ENCODE peak calls at places on chromosomes 11 and 22, in seven cellular contexts. K, P, M, W, H, Z and V are unnamed samples.

GRCh38 chr11:104705475-104706195 is 192.6 kb downstream of the CASP12 start:
- DNase-seq in P (no peak), W (no peak), M (peak), H (peak), K (no peak), Z (no peak), V (no peak)

GRCh38 chr22:29690481-29690880 is 29.3 kb upstream of the CABP7 start:
- DNase-seq in M (no peak), Z (no peak), W (no peak), P (no peak), H (no peak), K (no peak), V (no peak)

GRCh38 chr11:73528877-73529530 is 68.9 kb downstream of the FAM168A start:
- DNase-seq in H (peak), P (no peak), K (no peak), M (no peak), W (no peak), Z (no peak), V (no peak)

GRCh38 chr11:128481135-128481534 is 106.2 kb downstream of the ETS1 start:
- DNase-seq in P (no peak), Z (peak), H (no peak), W (no peak), M (peak), K (no peak), V (no peak)

GRCh38 chr22:31126128-31126868 is 3.5 kb downstream of the INPP5J start:
- DNase-seq in M (no peak), P (peak), H (no peak), W (no peak), Z (no peak), K (no peak), V (no peak)

GRCh38 chr11:38460429-38460828 is 1862.4 kb upstream of the RAG2 start:
- DNase-seq in H (no peak), M (peak), K (no peak), W (no peak), Z (no peak), P (no peak), V (no peak)

GRCh38 chr22:30266445-30267381 is at the start of gene OSM:
- DNase-seq in W (no peak), H (peak), Z (no peak), K (no peak), P (no peak), M (no peak), V (no peak)

GRCh38 chr11:36372101-36372767 is 76.1 kb downstream of the PRR5L start:
- DNase-seq in Z (peak), P (no peak), H (no peak), K (no peak), W (no peak), M (peak), V (no peak)

GRCh38 chr11:102026975-102027374 is 20.3 kb upstream of the CFAP300 start:
- DNase-seq in K (no peak), W (peak), Z (no peak), P (no peak), M (no peak), H (no peak), V (no peak)

GRCh38 chr11:120517390-120518315 is 6.1 kb downstream of the GRIK4 start:
- DNase-seq in K (no peak), P (no peak), H (no peak), Z (no peak), M (peak), W (peak), V (no peak)

GRCh38 chr11:59857444-59858434 is 8.5 kb downstream of the TCN1 start:
- DNase-seq in H (no peak), M (no peak), K (no peak), P (no peak), W (no peak), Z (peak), V (no peak)

GRCh38 chr11:14644396-14645246 is 1.0 kb downstream of the PDE3B start:
- DNase-seq in P (peak), W (peak), Z (no peak), H (peak), M (no peak), K (peak), V (peak)

GRCh38 chr11:32781721-32782120 is 12.7 kb downstream of the CCDC73 start:
- DNase-seq in W (no peak), M (no peak), Z (no peak), H (no peak), K (no peak), P (no peak), V (no peak)

GRCh38 chr11:95230054-95231034 is 658 bp downstream of the SESN3 start:
- DNase-seq in P (peak), W (peak), Z (no peak), M (no peak), H (peak), K (peak), V (peak)

GRCh38 chr11:450809-451451 is 851 bp downstream of the PTDSS2 start:
- DNase-seq in M (peak), W (peak), Z (peak), H (peak), P (peak), K (peak), V (no peak)

GRCh38 chr22:17963015-17963414 is 61.3 kb downstream of the MICAL3 start:
- DNase-seq in P (no peak), W (no peak), M (no peak), H (no peak), K (no peak), Z (no peak), V (no peak)

GRCh38 chr11:132116516-132116915 is 746.1 kb downstream of the NTM start:
- DNase-seq in K (no peak), W (no peak), M (no peak), P (no peak), Z (no peak), H (no peak), V (no peak)

GRCh38 chr11:132115454-132115853 is 745.0 kb downstream of the NTM start:
- DNase-seq in K (no peak), P (peak), M (peak), Z (peak), W (no peak), H (no peak), V (no peak)

GRCh38 chr11:132114743-132115142 is 744.3 kb downstream of the NTM start:
- DNase-seq in P (no peak), Z (no peak), M (no peak), K (no peak), H (no peak), W (no peak), V (no peak)

GRCh38 chr11:132111781-132112380 is 741.5 kb downstream of the NTM start:
- DNase-seq in P (no peak), H (no peak), K (no peak), W (no peak), Z (peak), M (peak), V (no peak)

GRCh38 chr11:132114185-132114584 is 743.8 kb downstream of the NTM start:
- DNase-seq in W (peak), M (peak), H (peak), Z (peak), K (no peak), P (peak), V (no peak)
- TF ChIP-seq CTCF in W (peak), M (peak), H (peak), Z (peak), K (peak), P (peak), V (peak)

DNA sequence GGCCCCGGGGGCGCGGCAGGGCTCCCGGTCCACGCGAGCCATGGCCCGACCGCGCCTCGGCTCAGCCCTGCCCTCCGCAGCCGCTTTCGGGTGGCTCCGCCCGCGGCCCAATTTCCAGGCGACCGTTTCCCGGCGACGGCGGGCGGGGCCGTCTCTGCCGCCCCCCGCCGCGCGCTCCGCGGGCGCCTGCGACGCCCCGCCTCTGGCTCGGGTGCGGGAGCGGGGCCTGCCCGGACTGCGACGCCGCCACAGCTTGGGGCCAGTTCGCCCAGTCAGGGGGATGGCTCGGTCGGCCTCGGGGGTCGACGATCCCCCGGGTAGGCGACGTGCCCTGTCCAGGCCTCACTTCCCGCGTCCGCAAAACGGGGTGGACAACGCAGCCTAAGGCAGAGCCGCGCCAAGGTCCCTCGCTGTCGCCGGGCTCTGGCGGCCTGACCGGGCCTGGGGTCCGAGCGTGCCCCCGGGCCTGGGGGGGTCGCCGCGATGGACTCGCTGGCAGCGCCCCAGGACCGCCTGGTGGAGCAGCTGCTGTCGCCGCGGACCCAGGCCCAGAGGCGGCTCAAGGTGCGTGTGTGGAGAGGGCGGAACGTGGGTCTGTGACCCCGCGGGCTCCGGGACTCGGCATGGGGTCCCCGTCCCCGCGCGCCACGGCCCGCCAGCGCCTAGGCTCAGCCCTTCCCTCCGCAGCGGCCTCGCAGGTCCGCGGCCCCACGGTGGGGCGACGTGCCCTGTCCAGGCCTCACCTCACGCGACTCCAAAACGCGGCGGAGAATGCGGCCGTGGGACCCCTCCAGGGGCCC is 4.2 kb downstream of the SEPTIN5 start:
- DNase-seq in H (no peak), Z (no peak), K (no peak), P (no peak), W (no peak), M (no peak), V (no peak)
- TF ChIP-seq CTCF in H (no peak), Z (peak), K (no peak), P (no peak), W (no peak), M (no peak), V (no peak)

DNA sequence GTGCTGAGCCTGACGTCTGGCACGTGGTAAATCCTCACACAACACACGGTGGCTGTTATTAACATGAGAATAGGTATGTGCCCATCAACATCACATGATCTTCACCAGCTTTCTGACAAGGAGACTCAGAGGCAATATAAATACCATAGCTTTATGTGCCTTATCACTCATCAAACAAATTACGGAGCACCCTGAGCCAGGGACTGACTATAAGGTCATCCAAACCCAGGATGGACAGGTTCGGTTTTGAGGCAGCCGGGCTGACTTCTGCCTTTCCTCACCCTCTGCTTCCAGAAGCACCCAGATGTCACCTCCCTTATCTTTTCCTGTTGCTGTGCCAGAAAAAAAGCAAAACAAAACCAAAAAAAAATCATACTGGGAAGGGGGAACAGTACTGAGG is 5.7 kb upstream of the PLAAT3 start:
- DNase-seq in M (no peak), P (no peak), K (no peak), H (no peak), Z (no peak), W (no peak), V (no peak)
- TF ChIP-seq CTCF in M (no peak), P (no peak), K (no peak), H (no peak), Z (no peak), W (no peak), V (no peak)

GRCh38 chr11:67644472-67645418 is 5.2 kb upstream of the TBX10 start:
- DNase-seq in M (no peak), H (peak), Z (no peak), W (no peak), P (peak), K (no peak), V (no peak)

GRCh38 chr11:67644042-67644441 is 4.5 kb upstream of the TBX10 start:
- DNase-seq in M (no peak), K (no peak), Z (no peak), W (no peak), H (no peak), P (peak), V (no peak)

GRCh38 chr11:67647471-67647870 is 3.1 kb downstream of the ACY3 start:
- DNase-seq in M (no peak), K (no peak), H (no peak), P (no peak), W (no peak), Z (no peak), V (no peak)

GRCh38 chr11:67646535-67647336 is 3.8 kb downstream of the ACY3 start:
- DNase-seq in P (peak), M (no peak), K (no peak), H (peak), Z (no peak), W (no peak), V (no peak)

GRCh38 chr11:67645521-67646457 is 4.7 kb downstream of the ACY3 start:
- DNase-seq in H (peak), K (no peak), Z (no peak), M (no peak), W (no peak), P (peak), V (no peak)
- TF ChIP-seq CTCF in H (peak), K (no peak), Z (no peak), M (no peak), W (no peak), P (peak), V (no peak)

GRCh38 chr11:31340903-31341572 is 28.5 kb downstream of the DCDC1 start:
- DNase-seq in K (peak), W (peak), M (peak), P (peak), Z (peak), H (peak), V (no peak)
- TF ChIP-seq CTCF in K (peak), W (peak), M (peak), P (peak), Z (peak), H (peak), V (peak)

DNA sequence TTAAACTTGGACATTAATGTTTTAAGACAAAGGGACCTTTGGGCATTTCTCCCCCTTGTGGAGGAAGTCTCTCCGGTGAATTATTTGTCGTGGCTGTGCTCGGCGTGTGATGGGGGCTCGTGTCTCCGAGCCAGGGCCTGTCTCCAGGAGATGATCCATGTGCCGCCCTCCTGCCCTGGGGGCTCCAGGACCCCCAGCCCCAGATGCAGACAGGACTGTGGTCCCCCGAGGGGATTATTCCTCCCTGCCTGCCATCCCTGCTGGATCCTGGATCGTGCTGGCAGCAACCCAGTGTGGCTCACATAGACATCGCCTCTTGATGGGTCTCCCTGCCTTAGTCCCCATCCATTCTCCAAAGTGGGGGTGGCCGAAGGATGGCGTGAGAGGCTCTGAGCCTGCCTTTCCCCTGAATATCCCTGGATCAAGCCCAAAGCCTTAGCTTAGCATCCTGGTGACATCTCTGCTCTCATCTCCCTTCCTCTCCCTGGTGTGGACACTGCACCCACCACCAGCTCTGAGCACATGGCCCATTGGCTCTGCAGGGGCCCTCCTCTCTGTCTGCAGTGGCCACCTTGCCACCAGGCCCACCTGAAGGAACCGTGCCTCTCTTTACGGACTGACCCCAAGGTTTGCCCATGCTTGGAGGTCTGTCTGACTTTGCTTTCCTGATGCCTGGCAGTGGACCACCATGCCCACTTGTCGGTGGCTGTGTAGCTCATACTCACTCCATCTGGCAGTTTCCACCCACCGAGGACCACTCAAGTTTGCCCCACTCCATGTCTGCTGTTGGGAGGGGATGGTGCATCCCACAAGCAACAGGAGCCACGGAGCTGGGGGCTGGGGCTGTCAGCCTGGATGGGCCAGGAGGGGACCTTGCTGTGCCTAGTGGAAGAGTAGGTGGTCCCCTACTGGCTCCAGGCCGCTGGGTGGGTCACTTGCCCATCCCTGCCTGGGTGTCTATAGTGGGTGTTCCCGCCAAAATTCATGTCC is 56.7 kb downstream of the SMIM38 start:
- DNase-seq in K (peak), M (no peak), W (no peak), Z (no peak), H (no peak), P (peak), V (peak)
- TF ChIP-seq CTCF in K (peak), M (peak), W (peak), Z (peak), H (no peak), P (peak), V (peak)

GRCh38 chr11:132992838-132993680 is 539.2 kb downstream of the OPCML start:
- DNase-seq in Z (peak), M (peak), K (no peak), P (no peak), W (no peak), H (no peak), V (no peak)
- TF ChIP-seq CTCF in Z (peak), M (peak), K (no peak), P (peak), W (peak), H (no peak), V (peak)